ENCODE peak calls at places on chromosomes 12 and 14, in eight cellular contexts. T is upper lobe of left lung, M is K562, Z is Panc1, J is GM12878, L is HepG2, V is HCT116, A is GM23338. B is an unnamed sample. For H3K27me3 and H3K4me1, the result is how much of the 10 kb centered on the place peaks cover.

GRCh38 chr12:122473543-122474323 is 27.0 kb downstream of the ZCCHC8 start:
- ATAC-seq in T (peak), M (peak), Z (no peak), J (peak), L (no peak), V (no peak), A (no peak), B (peak)

GRCh38 chr14:96002511-96002884 is 36.7 kb upstream of the C14orf132 start:
- ATAC-seq in T (no peak), M (no peak), Z (no peak), J (no peak), L (no peak), V (no peak), A (no peak), B (no peak)

GRCh38 chr12:108826807-108827721 is 30.3 kb downstream of the SSH1 start:
- ATAC-seq in T (peak), M (no peak), Z (no peak), J (peak), L (no peak), V (no peak), A (peak), B (peak)

GRCh38 chr12:31647106-31647505 is 12.4 kb upstream of the ETFBKMT start:
- ATAC-seq in T (peak), M (no peak), Z (no peak), J (no peak), L (no peak), V (no peak), A (no peak), B (no peak)

GRCh38 chr14:50344116-50344775 is 32.1 kb downstream of the DMAC2L start:
- ATAC-seq in T (no peak), M (no peak), Z (no peak), J (peak), L (no peak), V (no peak), A (no peak), B (no peak)

GRCh38 chr14:61750708-61751474 is 11.3 kb upstream of the SNAPC1 start:
- ATAC-seq in T (peak), M (peak), Z (peak), J (peak), L (no peak), V (peak), A (peak), B (peak)

GRCh38 chr12:57093412-57094193 is 4.7 kb downstream of the NAB2 start:
- ATAC-seq in T (peak), M (peak), Z (no peak), J (peak), L (peak), V (peak), A (peak), B (peak)

GRCh38 chr12:28176295-28176694 is 14.0 kb upstream of the CCDC91 start:
- ATAC-seq in T (no peak), M (no peak), Z (no peak), J (no peak), L (no peak), V (no peak), A (no peak), B (no peak)

GRCh38 chr12:28159688-28160087 is 30.6 kb upstream of the CCDC91 start:
- ATAC-seq in T (no peak), M (no peak), Z (no peak), J (no peak), L (no peak), V (no peak), A (no peak), B (no peak)

GRCh38 chr12:57216014-57216891 is at the start of gene NXPH4:
- ATAC-seq in T (peak), M (peak), Z (peak), J (peak), L (peak), V (peak), A (peak), B (no peak)

GRCh38 chr12:122963928-122964240 is 2.4 kb downstream of the ABCB9 start:
- ATAC-seq in T (no peak), M (no peak), Z (no peak), J (no peak), L (no peak), V (no peak), A (no peak), B (peak)

GRCh38 chr12:92604786-92605185 is 98.0 kb upstream of the PLEKHG7 start:
- ATAC-seq in T (no peak), M (no peak), Z (no peak), J (no peak), L (no peak), V (no peak), A (no peak), B (no peak)

GRCh38 chr14:92407395-92407794 is 84.4 kb downstream of the SLC24A4 start:
- ATAC-seq in T (peak), M (no peak), Z (no peak), J (no peak), L (no peak), V (no peak), A (no peak), B (no peak)

GRCh38 chr12:20212036-20212435 is 156.3 kb upstream of the PDE3A start:
- ATAC-seq in T (peak), M (no peak), Z (no peak), J (peak), L (no peak), V (no peak), A (no peak), B (no peak)

GRCh38 chr12:106840217-106840616 is 65.7 kb downstream of the RIC8B start:
- ATAC-seq in T (peak), M (peak), Z (peak), J (no peak), L (peak), V (no peak), A (peak), B (no peak)

GRCh38 chr14:91342243-91342760 is 75.3 kb downstream of the CCDC88C start:
- ATAC-seq in T (no peak), M (no peak), Z (no peak), J (no peak), L (no peak), V (no peak), A (no peak), B (no peak)

GRCh38 chr12:111442301-111443045 is 36.8 kb downstream of the SH2B3 start:
- ATAC-seq in T (no peak), M (no peak), Z (no peak), J (no peak), L (no peak), V (peak), A (no peak), B (no peak)

GRCh38 chr14:60195179-60195810 is 30.1 kb upstream of the DHRS7 start:
- ATAC-seq in T (no peak), M (peak), Z (no peak), J (peak), L (no peak), V (no peak), A (peak), B (no peak)

GRCh38 chr12:6373022-6373787 is 2.2 kb downstream of the SCNN1A start:
- ATAC-seq in T (no peak), M (no peak), Z (no peak), J (no peak), L (no peak), V (peak), A (no peak), B (no peak)

GRCh38 chr12:32920506-32921085 is 24.0 kb upstream of the PKP2 start:
- ATAC-seq in T (peak), M (no peak), Z (no peak), J (no peak), L (peak), V (peak), A (no peak), B (no peak)

GRCh38 chr12:58104443-58104842 is 163.1 kb downstream of the ATP23 start:
- ATAC-seq in T (no peak), M (no peak), Z (no peak), J (no peak), L (no peak), V (no peak), A (no peak), B (no peak)

DNA sequence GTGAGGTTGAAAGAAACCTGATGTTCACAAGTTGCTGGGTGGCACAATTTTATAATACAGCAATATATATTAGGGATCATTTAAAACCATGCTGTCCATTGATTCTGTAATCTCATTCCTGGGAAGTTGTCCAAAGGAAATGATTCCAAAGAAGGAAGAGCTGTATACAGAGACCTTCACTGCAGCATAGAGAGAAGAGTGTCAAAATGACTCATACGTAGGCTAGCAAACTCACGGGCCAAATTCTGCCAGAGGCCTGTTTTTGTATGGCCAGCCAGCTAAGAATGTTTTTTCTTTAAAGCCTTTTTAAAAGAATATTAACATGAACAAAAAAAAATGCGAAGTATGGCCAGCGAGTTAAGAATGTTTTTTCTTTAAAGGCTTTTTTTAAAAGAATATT is 69.3 kb upstream of the MED13L start:
- ATAC-seq in T (peak), M (peak), Z (peak), J (no peak), L (no peak), V (peak), A (no peak), B (peak)
- H3K27me3 ChIP-seq in T (under half), M (under half), Z (under half), J (under half), L (under half), V (under half), A (under half), B (under half)

GRCh38 chr12:110249716-110250225 is 31.3 kb upstream of the ATP2A2 start:
- ATAC-seq in T (no peak), M (no peak), Z (no peak), J (peak), L (peak), V (no peak), A (no peak), B (no peak)

GRCh38 chr12:110247340-110248095 is 33.5 kb upstream of the ATP2A2 start:
- ATAC-seq in T (peak), M (no peak), Z (no peak), J (no peak), L (peak), V (no peak), A (no peak), B (no peak)

GRCh38 chr12:110251381-110251780 is 29.7 kb upstream of the ATP2A2 start:
- ATAC-seq in T (no peak), M (no peak), Z (no peak), J (no peak), L (no peak), V (no peak), A (no peak), B (no peak)

GRCh38 chr12:110248096-110248447 is 33.0 kb upstream of the ATP2A2 start:
- ATAC-seq in T (no peak), M (no peak), Z (no peak), J (no peak), L (no peak), V (no peak), A (no peak), B (no peak)

DNA sequence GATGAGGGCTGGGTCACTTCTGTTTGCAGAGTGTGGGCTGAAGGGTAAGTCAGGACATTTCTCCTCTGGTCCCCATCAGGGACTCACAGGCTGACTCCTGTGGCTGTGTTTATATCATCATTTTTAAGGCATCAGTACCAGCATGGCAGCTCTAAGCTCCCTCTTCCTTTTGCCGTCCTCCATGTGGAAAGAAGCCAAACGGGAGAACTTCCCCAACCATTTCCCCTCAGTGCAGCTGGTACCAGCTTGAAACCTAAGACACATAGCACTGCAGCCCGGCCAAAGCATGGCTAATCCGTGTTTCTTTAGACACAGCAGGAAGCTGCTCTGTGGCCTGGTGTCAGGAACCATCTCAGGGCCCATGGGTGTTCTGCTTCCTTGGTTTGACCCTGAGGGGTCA is 31.9 kb upstream of the ATP2A2 start:
- ATAC-seq in T (no peak), M (no peak), Z (no peak), J (no peak), L (no peak), V (no peak), A (no peak), B (peak)
- H3K4me1 ChIP-seq in T (under half), M (under half), Z (under half), J (under half), L (half or more), V (under half), A (under half), B (under half)

DNA sequence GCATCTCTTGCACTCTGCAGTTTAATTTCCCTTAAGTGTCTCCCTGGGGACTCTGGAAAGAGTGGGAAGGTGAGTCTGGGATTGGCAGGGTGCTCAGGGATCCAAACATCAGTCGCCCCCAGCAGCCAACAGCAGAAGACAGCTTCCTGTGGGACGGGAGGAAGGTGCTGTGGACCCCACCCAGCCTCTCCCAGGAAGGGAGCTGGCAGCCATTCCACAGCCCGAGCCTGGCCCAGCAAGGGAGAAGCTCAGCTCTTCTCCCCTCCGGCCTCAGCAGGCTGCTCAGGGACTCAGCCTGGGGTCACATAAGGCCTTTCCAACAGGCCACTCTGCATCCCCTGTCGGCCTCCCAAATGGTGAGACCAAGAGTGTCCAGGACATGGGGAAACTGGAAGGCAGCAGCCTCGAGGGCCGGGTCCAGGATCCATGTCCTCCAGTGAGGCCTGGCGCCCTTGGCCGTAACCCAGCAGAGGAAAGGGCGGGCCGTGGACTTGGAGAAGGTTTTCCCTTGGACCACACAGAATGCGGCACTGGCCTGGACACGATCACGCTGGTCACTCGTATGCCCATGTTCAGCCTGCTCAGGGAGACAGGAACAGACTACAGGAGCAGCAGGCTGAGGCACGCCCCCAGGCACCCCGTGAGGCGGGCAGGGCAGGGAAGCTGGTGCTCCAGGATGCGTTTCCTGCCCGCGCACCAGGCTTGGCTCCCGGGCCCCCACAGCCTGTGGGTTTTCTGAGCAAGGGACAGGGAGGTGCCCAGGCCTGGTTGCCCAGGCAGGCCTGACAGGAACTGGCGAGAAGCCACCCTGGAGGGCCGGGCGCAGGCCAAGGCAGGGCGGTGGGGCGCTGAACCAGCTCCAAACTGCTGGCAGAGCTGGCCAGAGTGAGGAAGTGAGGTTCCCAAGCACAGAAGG is 3.5 kb downstream of the XRCC3 start:
- ATAC-seq in T (no peak), M (no peak), Z (no peak), J (no peak), L (no peak), V (no peak), A (no peak), B (no peak)
- TF ChIP-seq POLR2AphosphoS5 in T (no peak), M (no peak), Z (no peak), J (no peak), L (no peak), V (no peak), A (peak), B (no peak)

DNA sequence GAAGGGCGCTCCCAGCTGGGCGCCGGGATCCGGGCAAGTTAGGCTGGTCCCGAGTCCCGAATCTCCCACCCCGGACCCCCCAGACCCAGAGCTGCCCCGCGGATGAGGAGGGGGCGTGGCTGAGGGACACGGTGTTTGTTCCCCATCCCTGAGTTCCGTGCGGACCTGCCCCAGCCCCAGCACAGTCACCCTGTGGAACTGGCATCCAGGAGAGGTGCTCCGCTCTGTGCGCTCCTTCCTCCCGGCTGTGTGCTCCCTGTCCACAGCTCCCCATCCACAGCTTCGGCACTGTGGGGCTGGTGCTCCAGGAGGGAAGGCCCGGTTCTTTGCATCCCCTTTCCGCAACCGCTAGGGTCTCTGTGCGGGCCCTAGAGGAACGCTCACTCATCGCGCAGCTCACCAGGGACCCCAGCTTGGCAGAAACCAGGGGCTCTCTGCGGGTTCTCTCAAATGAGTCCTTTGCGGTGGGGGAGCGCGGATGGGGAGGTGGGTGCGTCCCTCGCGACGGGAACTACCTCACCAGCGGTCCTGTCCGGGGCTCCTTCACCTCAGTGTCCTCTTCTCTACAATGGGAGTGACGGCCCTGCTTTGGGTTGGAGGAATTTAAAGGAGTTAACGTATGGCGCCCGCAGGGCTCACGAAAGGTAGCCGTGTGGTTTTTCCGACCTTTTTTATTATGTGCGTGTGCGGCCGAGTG is 829 bp downstream of the TMEM132C start:
- ATAC-seq in T (peak), M (no peak), Z (no peak), J (no peak), L (no peak), V (no peak), A (no peak), B (no peak)
- H3K27me3 ChIP-seq in T (under half), M (under half), Z (under half), J (under half), L (under half), V (under half), A (half or more), B (half or more)

GRCh38 chr12:50217202-50217601 is 50.0 kb upstream of the CERS5 start:
- ATAC-seq in T (no peak), M (no peak), Z (no peak), J (no peak), L (no peak), V (no peak), A (no peak), B (no peak)

GRCh38 chr12:50219544-50219943 is 52.4 kb upstream of the CERS5 start:
- ATAC-seq in T (no peak), M (no peak), Z (no peak), J (no peak), L (no peak), V (no peak), A (no peak), B (no peak)

GRCh38 chr12:50220357-50221061 is 53.3 kb upstream of the CERS5 start:
- ATAC-seq in T (peak), M (peak), Z (peak), J (peak), L (no peak), V (no peak), A (peak), B (peak)

GRCh38 chr12:50221228-50222008 is 54.2 kb upstream of the CERS5 start:
- ATAC-seq in T (peak), M (peak), Z (peak), J (peak), L (no peak), V (no peak), A (peak), B (peak)

DNA sequence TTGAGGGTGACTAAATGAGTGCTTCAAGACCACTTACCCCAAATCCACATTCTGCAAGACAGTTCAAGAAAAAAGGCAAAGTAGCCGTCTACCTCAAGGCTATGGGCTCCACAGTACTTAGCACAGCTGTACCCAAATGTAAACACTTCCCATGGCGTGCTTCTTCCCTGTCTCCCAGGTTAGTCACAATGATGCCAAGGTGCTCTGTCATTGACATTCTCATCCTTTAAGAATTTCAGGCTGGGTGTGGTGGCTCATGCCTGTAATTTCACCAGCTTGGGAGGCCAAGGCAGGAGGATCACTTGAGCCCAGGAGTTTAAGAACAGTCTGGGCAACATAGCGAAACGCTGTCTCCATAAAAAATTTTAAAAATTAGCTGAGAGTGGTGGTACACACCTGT is 51.2 kb upstream of the CERS5 start:
- ATAC-seq in T (no peak), M (no peak), Z (no peak), J (no peak), L (no peak), V (peak), A (no peak), B (no peak)
- H3K4me1 ChIP-seq in T (under half), M (under half), Z (under half), J (under half), L (under half), V (half or more), A (under half), B (under half)